ENCODE peak calls at places on chromosome 2, in eight cellular contexts. K is HCT116, S is PC-3, P is SK-N-SH, L is hepatocyte, E is GM23248, R is GM23338, Y is OCI-LY7. H is an unnamed sample. For H3K9me2, the result is how much of the 10 kb centered on the place peaks cover.

GRCh38 chr2:228474466-228474865 is 293.0 kb upstream of the SPHKAP start:
- DNase-seq in K (no peak), S (peak), L (no peak), R (no peak), E (peak), P (no peak), Y (no peak), H (no peak)

GRCh38 chr2:8543412-8544167 is 138.3 kb upstream of the ID2 start:
- DNase-seq in Y (peak), K (no peak), R (no peak), L (no peak), P (peak), E (peak), S (peak), H (peak)

GRCh38 chr2:98541906-98542305 is 66.4 kb downstream of the COA5 start:
- DNase-seq in Y (no peak), E (no peak), R (no peak), S (no peak), K (no peak), P (peak), L (no peak), H (no peak)

GRCh38 chr2:20573611-20574422 is 77.1 kb downstream of the HS1BP3 start:
- DNase-seq in R (no peak), E (peak), K (no peak), Y (no peak), L (no peak), S (no peak), P (no peak), H (no peak)

GRCh38 chr2:44740678-44741077 is 200.8 kb upstream of the SIX3 start:
- DNase-seq in P (no peak), E (peak), Y (no peak), L (no peak), S (peak), R (no peak), K (no peak), H (no peak)

GRCh38 chr2:20855456-20855855 is 32.6 kb upstream of the LDAH start:
- DNase-seq in P (no peak), E (no peak), Y (no peak), K (no peak), R (no peak), S (no peak), L (no peak), H (no peak)

GRCh38 chr2:20697322-20697934 is 30.5 kb downstream of the GDF7 start:
- DNase-seq in K (no peak), E (no peak), L (no peak), R (no peak), S (no peak), P (no peak), Y (no peak), H (no peak)

GRCh38 chr2:197858607-197859140 is 54.3 kb downstream of the PLCL1 start:
- DNase-seq in L (no peak), K (no peak), R (no peak), P (no peak), E (no peak), S (no peak), Y (no peak), H (no peak)

GRCh38 chr2:98269274-98269673 is 77.0 kb upstream of the CNGA3 start:
- DNase-seq in S (peak), L (peak), R (peak), P (peak), K (peak), Y (peak), E (peak), H (peak)

GRCh38 chr2:196376984-196377877 is 205.9 kb upstream of the STK17B start:
- DNase-seq in S (no peak), K (no peak), P (no peak), E (peak), R (no peak), Y (no peak), L (no peak), H (no peak)

GRCh38 chr2:19671907-19672306 is 229.9 kb downstream of the TTC32 start:
- DNase-seq in K (no peak), R (no peak), L (no peak), E (no peak), S (peak), Y (no peak), P (no peak), H (no peak)

GRCh38 chr2:126059379-126059778 is 596.6 kb upstream of the GYPC start:
- DNase-seq in P (no peak), Y (no peak), E (no peak), L (peak), K (no peak), S (no peak), R (peak), H (no peak)
- H3K9me2 ChIP-seq in P (under half), Y (under half), E (under half), L (under half), K (under half), S (under half), R (under half), H (under half)

GRCh38 chr2:118834440-118834810 is 13.0 kb downstream of the EN1 start:
- DNase-seq in P (no peak), Y (no peak), E (no peak), K (no peak), L (no peak), R (peak), S (no peak), H (no peak)
- TF ChIP-seq EZH2phosphoT487 in P (no peak), Y (no peak), E (no peak), K (no peak), L (no peak), R (peak), S (no peak), H (no peak)

DNA sequence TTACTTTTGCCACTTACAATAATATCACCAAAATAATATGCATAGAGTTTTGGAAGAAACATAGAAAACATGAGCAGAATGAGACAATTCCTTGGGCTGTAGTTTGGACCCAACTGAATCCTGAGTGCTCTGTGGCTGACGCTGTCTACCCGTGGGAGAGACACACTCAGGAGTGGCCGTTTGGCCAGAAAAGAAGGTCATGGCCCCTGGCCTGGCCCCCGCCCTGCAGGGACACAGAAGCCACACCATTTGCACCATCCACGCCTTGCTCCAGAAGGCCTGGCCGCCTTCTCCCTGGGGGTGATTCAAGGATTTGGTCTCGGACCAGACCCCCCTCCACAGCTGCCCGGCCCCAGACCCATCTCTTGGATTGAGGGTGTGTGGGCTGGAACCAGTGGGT is 6.4 kb upstream of the D2HGDH start:
- DNase-seq in P (peak), L (no peak), R (no peak), S (no peak), E (no peak), Y (no peak), K (no peak), H (no peak)
- H3K27ac ChIP-seq in P (no peak), L (no peak), R (no peak), S (no peak), E (no peak), Y (no peak), K (no peak), H (no peak)

DNA sequence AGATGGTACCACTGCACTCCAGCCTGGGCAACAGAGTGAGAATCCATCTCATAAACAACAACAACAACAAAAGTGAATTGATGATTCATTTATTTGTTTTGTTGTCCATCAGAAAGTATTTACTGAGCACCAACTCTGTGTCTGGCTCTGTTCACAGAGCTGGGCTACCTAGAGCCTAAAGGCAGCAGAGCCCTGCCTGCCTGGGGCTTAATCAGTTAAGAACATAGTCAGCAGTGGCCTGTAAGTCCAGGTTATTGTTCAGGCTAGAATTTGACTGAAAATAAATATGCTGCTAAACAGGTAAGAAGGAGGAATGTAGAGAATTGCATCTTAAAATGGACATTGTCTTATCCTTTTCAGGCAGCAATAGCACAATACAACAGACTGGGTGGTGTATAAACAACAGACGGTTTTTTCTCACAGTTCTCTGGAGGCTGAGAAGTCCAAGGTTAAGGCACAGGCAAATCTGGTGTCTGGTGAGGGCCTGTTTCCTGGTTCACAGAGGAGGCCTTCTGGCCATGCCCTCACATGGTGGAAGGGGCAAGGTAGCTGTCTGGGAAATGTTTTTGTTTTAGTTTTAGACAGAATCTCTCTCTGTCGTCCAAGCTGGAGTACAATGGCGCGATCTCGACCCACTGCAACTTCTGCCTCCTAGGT is 22.2 kb upstream of the ARL4C start:
- DNase-seq in R (no peak), S (no peak), K (no peak), P (no peak), Y (no peak), L (no peak), E (no peak), H (no peak)
- H3K9me2 ChIP-seq in R (under half), S (under half), K (under half), P (under half), Y (under half), L (under half), E (under half), H (under half)

DNA sequence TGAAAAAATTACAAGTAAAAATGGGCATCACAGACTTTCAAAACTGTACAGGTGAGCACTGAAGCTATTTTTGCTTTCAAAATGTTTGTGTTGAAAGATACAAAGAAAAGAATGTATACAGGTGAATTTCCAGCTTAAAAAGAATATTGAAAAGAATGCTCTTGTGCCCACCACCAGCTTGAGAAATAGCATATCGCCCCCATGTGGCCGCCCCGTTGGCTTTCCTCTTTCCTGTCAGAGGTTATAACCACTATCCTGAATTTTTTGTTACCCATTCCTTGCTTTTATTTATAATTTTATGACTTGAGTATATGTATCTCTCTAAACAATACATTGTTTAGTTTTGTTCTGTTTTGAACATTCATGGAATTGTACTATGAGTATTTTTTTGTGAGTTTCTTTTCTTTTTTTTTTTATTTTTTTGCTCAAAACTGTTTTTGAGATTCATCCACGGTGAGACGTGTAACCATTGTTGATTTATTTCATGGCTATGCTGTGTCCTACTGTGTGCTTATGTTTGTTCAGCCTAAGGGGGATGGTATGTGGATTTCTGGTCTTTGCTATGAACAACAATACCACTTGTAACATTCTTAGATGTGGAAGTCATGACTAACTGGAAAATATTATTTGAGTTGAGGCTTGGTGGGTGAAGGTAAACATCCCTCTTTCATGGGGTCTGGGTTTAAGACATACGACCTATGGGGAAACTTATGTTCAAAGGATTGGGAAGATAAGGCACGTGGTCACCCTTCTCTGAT is 11.6 kb downstream of the TRPM8 start:
- DNase-seq in S (peak), R (peak), L (peak), P (peak), E (peak), Y (peak), K (no peak), H (no peak)
- TF ChIP-seq EZH2phosphoT487 in S (no peak), R (no peak), L (no peak), P (no peak), E (no peak), Y (no peak), K (no peak), H (no peak)

GRCh38 chr2:127840893-127841292 is 17.1 kb downstream of the POLR2D start:
- DNase-seq in K (no peak), P (no peak), E (no peak), S (no peak), L (no peak), R (no peak), Y (no peak), H (no peak)
- H3K27ac ChIP-seq in K (no peak), P (no peak), E (no peak), S (no peak), L (no peak), R (no peak), Y (no peak), H (no peak)

GRCh38 chr2:223835701-223836532 is 1.5 kb downstream of the AP1S3 start:
- DNase-seq in E (no peak), K (no peak), L (peak), Y (peak), P (no peak), R (peak), S (peak), H (peak)
- H3K9me2 ChIP-seq in E (under half), K (under half), L (under half), Y (under half), P (under half), R (under half), S (under half), H (under half)

DNA sequence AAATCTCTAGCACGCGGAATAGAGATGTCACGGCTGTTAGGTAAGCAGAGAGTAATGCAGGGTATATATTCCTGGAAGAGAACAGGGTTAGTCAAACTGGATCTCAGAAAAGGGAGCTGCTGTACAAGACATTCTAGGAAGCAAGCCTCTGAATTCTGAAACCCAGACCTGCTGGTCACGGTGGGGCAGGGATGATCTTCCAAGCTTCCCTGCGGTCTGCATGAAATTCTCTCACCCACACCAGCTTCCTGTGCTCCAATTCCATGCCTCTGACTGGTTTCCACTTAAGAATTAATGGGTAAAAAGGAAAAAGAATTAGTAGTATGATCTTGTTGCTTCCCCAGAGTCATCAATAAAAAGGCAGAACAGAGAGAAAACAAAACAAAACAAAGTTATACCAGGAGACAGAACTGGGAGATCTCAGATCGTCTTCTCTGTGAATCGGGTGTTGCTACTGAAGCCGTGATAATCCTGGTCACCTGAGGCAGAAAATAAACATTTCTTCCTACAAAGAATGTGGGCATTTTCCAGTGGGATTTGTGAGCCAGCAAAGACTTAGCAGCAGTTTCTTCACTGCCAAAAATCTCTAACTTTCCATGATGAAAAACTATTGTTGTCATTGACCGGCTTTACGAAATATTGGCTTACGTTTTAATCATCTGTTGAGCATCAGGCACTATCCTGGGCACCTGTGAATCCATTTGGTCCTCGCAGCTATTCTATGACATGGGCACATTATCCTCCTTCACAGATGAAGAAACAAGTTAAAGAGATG is 5.3 kb upstream of the CYP27C1 start:
- DNase-seq in L (no peak), S (peak), K (no peak), Y (no peak), E (peak), P (no peak), R (no peak), H (no peak)
- TF ChIP-seq EZH2phosphoT487 in L (no peak), S (no peak), K (no peak), Y (no peak), E (no peak), P (no peak), R (no peak), H (no peak)

GRCh38 chr2:213129311-213129710 is 22.1 kb downstream of the IKZF2 start:
- DNase-seq in K (no peak), S (no peak), R (no peak), P (no peak), Y (no peak), E (no peak), L (no peak), H (no peak)
- H3K27ac ChIP-seq in K (no peak), S (no peak), R (no peak), P (no peak), Y (no peak), E (no peak), L (no peak), H (no peak)